ENCODE peak calls at places on chromosomes 3 and 15, in four cellular contexts. V is SJSA1, S is cardiac muscle cell, F is ELR. Q is an unnamed sample.

GRCh38 chr3:129104051-129104450 is 17.6 kb downstream of the RAB43 start:
- DNase-seq in V (no peak), F (no peak), S (no peak), Q (no peak)

GRCh38 chr3:46663611-46664135 is 29.8 kb downstream of the ALS2CL start:
- DNase-seq in V (peak; percentile 20), S (no peak), F (peak; percentile 8), Q (peak; percentile 19)

GRCh38 chr15:40063563-40064011 is 24.6 kb upstream of the SRP14 start:
- DNase-seq in F (peak; percentile 93), V (peak; percentile 94), S (no peak), Q (peak; percentile 82)

GRCh38 chr3:87503901-87504498 is 227.6 kb upstream of the POU1F1 start:
- DNase-seq in S (peak; percentile 59), F (peak; percentile 89), V (no peak), Q (peak; percentile 91)

GRCh38 chr3:149276621-149277020 is 55.0 kb upstream of the CP start:
- DNase-seq in V (no peak), F (no peak), S (no peak), Q (no peak)

GRCh38 chr3:114480442-114480841 is 186.6 kb downstream of the TIGIT start:
- DNase-seq in V (no peak), F (no peak), S (peak; percentile 74), Q (peak; percentile 45)

GRCh38 chr15:72222433-72222832 is 8.6 kb downstream of the PKM start:
- DNase-seq in V (no peak), S (no peak), F (peak; percentile 48), Q (peak; percentile 89)

GRCh38 chr3:184815046-184815930 is 3.3 kb downstream of the VPS8 start:
- DNase-seq in V (peak; percentile 78), S (peak; percentile 76), F (peak; percentile 93), Q (peak; percentile 77)

GRCh38 chr3:156201411-156202405 is 81.3 kb downstream of the KCNAB1 start:
- DNase-seq in S (no peak), F (no peak), V (no peak), Q (no peak)

GRCh38 chr15:94230886-94231727 is at the start of gene MCTP2:
- DNase-seq in V (peak; percentile 50), S (peak; percentile 69), F (no peak), Q (peak; percentile 78)

GRCh38 chr15:58469432-58470353 is 37.9 kb downstream of the LIPC start:
- DNase-seq in S (peak; percentile 98), F (peak; percentile 90), V (peak; percentile 92), Q (peak; percentile 93)

GRCh38 chr3:34264650-34265049 is 466.2 kb downstream of the PDCD6IP start:
- DNase-seq in S (no peak), F (no peak), V (no peak), Q (no peak)

GRCh38 chr15:50051811-50052419 is 67.1 kb downstream of the ATP8B4 start:
- DNase-seq in S (peak; percentile 93), F (peak; percentile 73), V (no peak), Q (peak; percentile 91)

GRCh38 chr3:30728143-30728542 is 121.7 kb downstream of the TGFBR2 start:
- DNase-seq in S (no peak), V (no peak), F (no peak), Q (no peak)

GRCh38 chr3:41290306-41290705 is 91.0 kb downstream of the CTNNB1 start:
- DNase-seq in V (no peak), F (no peak), S (no peak), Q (no peak)

GRCh38 chr3:72652395-72652794 is 195.8 kb downstream of the SHQ1 start:
- DNase-seq in F (no peak), S (no peak), V (no peak), Q (no peak)

GRCh38 chr3:129413687-129414506 is 14.5 kb downstream of the EFCAB12 start:
- DNase-seq in V (no peak), F (peak; percentile 90), S (peak; percentile 96), Q (peak; percentile 93)

GRCh38 chr3:45665101-45665572 is 24.1 kb upstream of the SACM1L start:
- DNase-seq in V (no peak), F (peak; percentile 71), S (peak; percentile 38), Q (peak; percentile 61)

GRCh38 chr15:37031198-37031597 is 69.2 kb downstream of the MEIS2 start:
- DNase-seq in V (no peak), S (peak; percentile 87), F (peak; percentile 57), Q (peak; percentile 57)

GRCh38 chr15:43915820-43916660 is 89.2 kb downstream of the WDR76 start:
- DNase-seq in S (no peak), V (no peak), F (no peak), Q (no peak)

GRCh38 chr15:88246666-88247446 is 9.7 kb downstream of the NTRK3 start:
- DNase-seq in F (peak; percentile 67), S (peak; percentile 84), V (peak; percentile 61), Q (peak; percentile 80)

GRCh38 chr15:95417761-95418160 is 912.7 kb upstream of the NR2F2 start:
- DNase-seq in S (peak; percentile 36), V (no peak), F (no peak), Q (no peak)

GRCh38 chr3:60431599-60431958 is 819.7 kb downstream of the FHIT start:
- DNase-seq in V (no peak), F (no peak), S (peak; percentile 42), Q (peak; percentile 29)

GRCh38 chr15:68537506-68537905 is 41.3 kb upstream of the CORO2B start:
- DNase-seq in F (no peak), S (no peak), V (no peak), Q (no peak)

GRCh38 chr3:182793663-182794454 is 555 bp downstream of the ATP11B start:
- DNase-seq in F (peak; percentile 67), S (peak; percentile 56), V (peak; percentile 49), Q (peak; percentile 80)

GRCh38 chr15:31372635-31373091 is 46.0 kb downstream of the KLF13 start:
- DNase-seq in S (peak; percentile 93), V (peak; percentile 80), F (peak; percentile 84), Q (peak; percentile 74)

GRCh38 chr3:73509066-73509465 is 115.7 kb downstream of the PDZRN3 start:
- DNase-seq in F (no peak), S (no peak), V (no peak), Q (no peak)

GRCh38 chr3:185328324-185329004 is 34.5 kb upstream of the MAP3K13 start:
- DNase-seq in S (no peak), V (no peak), F (no peak), Q (no peak)

GRCh38 chr3:43260412-43260811 is 25.9 kb upstream of the SNRK start:
- DNase-seq in S (no peak), V (no peak), F (peak; percentile 51), Q (peak; percentile 11)

Q was measured in GM23248.